ENCODE peak calls at places on chromosomes 5 and 9, in four cellular contexts. V, O, I and P are unnamed samples.
A peak's percentile ranks its signal among the peaks of the same experiment; 100 is the strongest.

GRCh38 chr5:42680035-42680434 is 76.6 kb upstream of the CCDC152 start:
- DNase-seq in V (no peak), O (no peak), I (no peak), P (no peak)

GRCh38 chr5:39016587-39017275 is 57.5 kb downstream of the RICTOR start:
- DNase-seq in V (peak; percentile 33), O (no peak), I (no peak), P (no peak)

GRCh38 chr5:34869256-34869655 is 30.3 kb downstream of the TTC23L start:
- DNase-seq in V (no peak), O (no peak), I (no peak), P (no peak)

GRCh38 chr9:36817160-36817834 is 216.8 kb downstream of the PAX5 start:
- DNase-seq in V (no peak), O (no peak), I (no peak), P (no peak)

GRCh38 chr5:136311999-136312398 is 53.3 kb downstream of the TRPC7 start:
- DNase-seq in V (no peak), O (no peak), I (no peak), P (no peak)

GRCh38 chr9:71504636-71505035 is 263.7 kb downstream of the CEMIP2 start:
- DNase-seq in V (peak; percentile 20), O (no peak), I (no peak), P (no peak)

GRCh38 chr5:41270423-41271251 is 57.3 kb upstream of the C6 start:
- DNase-seq in V (peak; percentile 62), O (peak; percentile 51), I (peak; percentile 25), P (peak; percentile 21)

GRCh38 chr5:127619908-127620479 is 28.9 kb upstream of the CTXN3 start:
- DNase-seq in V (no peak), O (no peak), I (no peak), P (no peak)

GRCh38 chr9:12554636-12555035 is 138.5 kb upstream of the TYRP1 start:
- DNase-seq in V (peak; percentile 3), O (no peak), I (peak; percentile 46), P (no peak)

GRCh38 chr9:20579544-20580309 is 42.6 kb downstream of the MLLT3 start:
- DNase-seq in V (no peak), O (no peak), I (no peak), P (no peak)

GRCh38 chr5:95066048-95066447 is 218.8 kb downstream of the MCTP1 start:
- DNase-seq in V (no peak), O (no peak), I (no peak), P (no peak)

GRCh38 chr9:22005700-22006605 is 3.2 kb downstream of the CDKN2B start:
- DNase-seq in V (peak; percentile 62), O (no peak), I (no peak), P (no peak)

GRCh38 chr5:16666140-16666860 is 49.5 kb upstream of the RETREG1 start:
- DNase-seq in V (no peak), O (peak; percentile 58), I (no peak), P (no peak)

GRCh38 chr9:97573482-97574073 is 59.6 kb downstream of the TSTD2 start:
- DNase-seq in V (no peak), O (no peak), I (peak; percentile 5), P (no peak)

GRCh38 chr9:137411670-137412380 is 11.1 kb downstream of the EXD3 start:
- DNase-seq in V (peak; percentile 94), O (no peak), I (no peak), P (no peak)

GRCh38 chr9:91572811-91573210 is 149.2 kb upstream of the NFIL3 start:
- DNase-seq in V (no peak), O (no peak), I (peak; percentile 80), P (no peak)

GRCh38 chr9:121992571-121993212 is 100.4 kb downstream of the TTLL11 start:
- DNase-seq in V (peak; percentile 57), O (peak; percentile 51), I (peak; percentile 69), P (peak; percentile 43)

GRCh38 chr9:134868751-134869553 is 11.7 kb upstream of the FCN2 start:
- DNase-seq in V (no peak), O (no peak), I (no peak), P (no peak)

GRCh38 chr9:8224381-8224791 is 424.8 kb upstream of the DMAC1 start:
- DNase-seq in V (peak; percentile 36), O (no peak), I (no peak), P (no peak)

GRCh38 chr5:142323480-142324376 is 1.1 kb downstream of the SPRY4 start:
- DNase-seq in V (peak; percentile 54), O (peak; percentile 75), I (no peak), P (no peak)

GRCh38 chr9:113888361-113888760 is 12.3 kb downstream of the ZNF618 start:
- DNase-seq in V (peak; percentile 45), O (no peak), I (no peak), P (no peak)

GRCh38 chr9:129383005-129383414 is 204.9 kb upstream of the IER5L start:
- DNase-seq in V (no peak), O (peak; percentile 89), I (peak; percentile 23), P (peak; percentile 91)

GRCh38 chr5:168364738-168365550 is 73.5 kb downstream of the WWC1 start:
- DNase-seq in V (peak; percentile 49), O (no peak), I (no peak), P (no peak)

GRCh38 chr5:67203701-67204074 is 7.1 kb upstream of the CD180 start:
- DNase-seq in V (peak; percentile 30), O (no peak), I (no peak), P (no peak)

GRCh38 chr5:5810461-5810860 is 388.0 kb downstream of the ICE1 start:
- DNase-seq in V (no peak), O (no peak), I (no peak), P (no peak)

GRCh38 chr9:36023260-36024048 is 13.3 kb upstream of the RECK start:
- DNase-seq in V (peak; percentile 64), O (peak; percentile 81), I (peak; percentile 73), P (peak; percentile 52)

GRCh38 chr5:157689942-157690689 is 18.8 kb downstream of the C5orf52 start:
- DNase-seq in V (no peak), O (no peak), I (no peak), P (no peak)

GRCh38 chr5:138465288-138466057 is at the start of gene EGR1:
- DNase-seq in V (peak; percentile 91), O (peak; percentile 95), I (peak; percentile 95), P (no peak)

GRCh38 chr9:115944166-115944948 is 209.2 kb upstream of the PAPPA start:
- DNase-seq in V (peak; percentile 100), O (peak; percentile 31), I (peak; percentile 90), P (peak; percentile 52)

GRCh38 chr5:180853522-180853921 is 7.6 kb downstream of the ZFP62 start:
- DNase-seq in V (no peak), O (no peak), I (no peak), P (no peak)

GRCh38 chr5:111120911-111121310 is 28.8 kb downstream of the WDR36 start:
- DNase-seq in V (no peak), O (no peak), I (no peak), P (no peak)

GRCh38 chr5:141421489-141421855 is 621 bp downstream of the PCDHGA11 start:
- DNase-seq in V (no peak), O (no peak), I (no peak), P (no peak)

GRCh38 chr5:177555665-177556064 is 1.3 kb upstream of the FAM193B start:
- DNase-seq in V (no peak), O (no peak), I (no peak), P (no peak)

GRCh38 chr5:177553671-177554429 is 513 bp downstream of the FAM193B start:
- DNase-seq in V (no peak), O (peak; percentile 61), I (peak; percentile 8), P (no peak)

GRCh38 chr5:177555228-177555627 is 865 bp upstream of the FAM193B start:
- DNase-seq in V (no peak), O (no peak), I (no peak), P (no peak)

GRCh38 chr5:177552839-177553455 is 1.4 kb downstream of the FAM193B start:
- DNase-seq in V (no peak), O (no peak), I (no peak), P (no peak)

DNA sequence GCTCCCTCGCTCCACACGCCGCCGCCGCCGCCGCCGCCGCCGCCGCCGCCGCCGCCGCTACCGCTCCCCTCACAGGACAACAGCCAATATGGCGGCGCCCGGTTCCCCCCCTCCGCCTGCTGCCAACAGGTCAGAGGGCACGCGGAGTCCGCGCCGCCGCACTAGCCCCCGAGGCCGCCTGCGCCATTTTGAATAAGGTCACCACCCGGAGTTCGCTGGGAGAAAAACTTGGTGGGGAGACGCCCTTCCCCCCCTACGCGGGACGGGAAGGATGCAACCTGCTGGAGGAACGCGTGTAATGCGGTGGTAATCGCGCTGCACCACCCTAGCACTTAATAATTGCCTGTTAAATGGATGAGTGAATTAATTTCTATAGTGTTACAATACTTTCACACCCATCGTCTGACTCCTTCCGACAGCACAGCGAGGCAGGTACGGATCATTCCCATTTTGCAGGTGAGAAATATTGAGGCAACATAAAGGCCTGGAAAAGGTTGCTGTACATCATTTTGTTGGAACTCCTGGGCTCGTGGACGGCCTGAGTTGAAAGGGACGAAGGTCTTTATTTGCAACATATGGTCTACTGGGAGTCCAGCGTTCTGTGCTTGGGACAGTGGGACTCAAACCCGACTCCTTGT is at the start of gene FAM193B:
- DNase-seq in V (peak; percentile 84), O (peak; percentile 97), I (peak; percentile 89), P (peak; percentile 69)
- TF ChIP-seq CTCF in V (no peak), O (no peak), I (no peak), P (peak; percentile 29)

DNA sequence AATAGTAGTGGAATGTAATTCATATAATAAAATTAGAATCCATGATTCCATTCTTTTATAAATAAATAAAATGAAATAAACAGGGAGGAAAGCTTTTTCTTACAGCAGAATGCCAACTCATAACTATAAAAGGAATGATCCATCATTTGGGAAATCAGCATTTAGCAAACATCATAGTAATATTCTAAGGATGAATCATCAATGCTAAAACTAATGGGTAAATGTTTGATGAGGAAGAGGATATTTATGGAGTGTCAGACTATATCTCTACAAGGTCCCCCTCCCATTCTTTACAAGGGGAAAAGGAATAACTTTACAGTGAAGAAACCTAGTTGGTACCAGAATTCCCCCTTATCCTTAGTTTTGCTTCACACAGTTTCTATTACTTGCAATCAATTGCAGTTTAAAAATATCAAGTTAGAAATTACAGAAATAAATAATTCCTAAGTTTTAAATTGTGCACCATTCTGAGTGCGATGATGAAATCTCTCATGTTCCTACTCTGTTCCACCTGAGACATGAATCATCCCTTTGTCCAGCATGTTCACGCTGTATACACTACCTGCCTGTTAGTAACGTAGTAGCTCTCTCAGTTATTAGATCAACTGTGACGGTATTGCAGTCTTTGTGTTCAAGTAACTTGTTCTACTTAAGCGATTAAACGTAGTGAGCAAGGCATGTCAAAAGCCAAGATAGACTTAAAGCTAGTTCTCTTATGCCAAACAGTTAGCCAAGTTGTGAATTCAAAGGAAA is 14.2 kb upstream of the JAKMIP2 start:
- DNase-seq in V (no peak), O (no peak), I (no peak), P (no peak)
- H3K4me3 ChIP-seq in V (no peak overlapping the region), O (no peak overlapping the region), I (no peak overlapping the region), P (no peak overlapping the region)

GRCh38 chr5:53201746-53202145 is 92.2 kb upstream of the MOCS2 start:
- DNase-seq in V (no peak), O (no peak), I (no peak), P (no peak)
- TF ChIP-seq CTCF in V (peak; percentile 6), O (no peak), I (peak; percentile 45), P (peak; percentile 36)

GRCh38 chr5:100904259-100904822 is 1.3 kb upstream of the ST8SIA4 start:
- DNase-seq in V (no peak), O (peak; percentile 24), I (no peak), P (no peak)

GRCh38 chr5:100900796-100901731 is 2.0 kb downstream of the ST8SIA4 start:
- DNase-seq in V (peak; percentile 71), O (peak; percentile 70), I (peak; percentile 59), P (no peak)

GRCh38 chr5:100903036-100903887 is at the start of gene ST8SIA4:
- DNase-seq in V (peak; percentile 82), O (peak; percentile 84), I (peak; percentile 90), P (peak; percentile 6)

GRCh38 chr5:100901851-100902341 is 1.2 kb downstream of the ST8SIA4 start:
- DNase-seq in V (peak; percentile 12), O (peak; percentile 37), I (no peak), P (no peak)

GRCh38 chr5:100902406-100903035 is 561 bp downstream of the ST8SIA4 start:
- DNase-seq in V (no peak), O (peak; percentile 18), I (no peak), P (no peak)
- H3K4me3 ChIP-seq in V (peak overlapping the region; percentile 12), O (peak overlapping the region; percentile 46), I (peak overlapping the region; percentile 84), P (peak overlapping the region; percentile 35)